ENCODE peak calls at places on chromosomes 12 and 14, in five cellular contexts. One of them, this sample, is unnamed.

GRCh38 chr12:84911331-84912190 is 1.0 kb downstream of the SLC6A15 start:
- DNase-seq in endodermal cell: peak; percentile 98
- DNase-seq in mammary epithelial cell: peak; percentile 87
- DNase-seq in spleen: no peak
- DNase-seq in CD8-positive, alpha-beta memory T cell: no peak
- DNase-seq in this sample: no peak

GRCh38 chr12:59173696-59174095 is 253.4 kb upstream of the LRIG3 start:
- DNase-seq in endodermal cell: no peak
- DNase-seq in mammary epithelial cell: no peak
- DNase-seq in spleen: no peak
- DNase-seq in CD8-positive, alpha-beta memory T cell: no peak
- DNase-seq in this sample: no peak

GRCh38 chr12:70393787-70394519 is 27.9 kb downstream of the KCNMB4 start:
- DNase-seq in endodermal cell: no peak
- DNase-seq in mammary epithelial cell: peak; percentile 41
- DNase-seq in spleen: no peak
- DNase-seq in CD8-positive, alpha-beta memory T cell: no peak
- DNase-seq in this sample: no peak

GRCh38 chr12:8057839-8058238 is 8.3 kb downstream of the C3AR1 start:
- DNase-seq in endodermal cell: no peak
- DNase-seq in mammary epithelial cell: peak; percentile 88
- DNase-seq in spleen: no peak
- DNase-seq in CD8-positive, alpha-beta memory T cell: no peak
- DNase-seq in this sample: no peak

GRCh38 chr14:72636094-72636493 is 257.8 kb downstream of the DPF3 start:
- DNase-seq in endodermal cell: no peak
- DNase-seq in mammary epithelial cell: no peak
- DNase-seq in spleen: no peak
- DNase-seq in CD8-positive, alpha-beta memory T cell: no peak
- DNase-seq in this sample: no peak

GRCh38 chr14:25298238-25298637 is 248.3 kb upstream of the STXBP6 start:
- DNase-seq in endodermal cell: no peak
- DNase-seq in mammary epithelial cell: no peak
- DNase-seq in spleen: no peak
- DNase-seq in CD8-positive, alpha-beta memory T cell: no peak
- DNase-seq in this sample: no peak

GRCh38 chr14:38887696-38888095 is 215.3 kb downstream of the SEC23A start:
- DNase-seq in endodermal cell: no peak
- DNase-seq in mammary epithelial cell: no peak
- DNase-seq in spleen: no peak
- DNase-seq in CD8-positive, alpha-beta memory T cell: no peak
- DNase-seq in this sample: no peak

GRCh38 chr12:53750812-53751335 is 905 bp downstream of the CISTR start:
- DNase-seq in endodermal cell: peak; percentile 83
- DNase-seq in mammary epithelial cell: no peak
- DNase-seq in spleen: peak; percentile 82
- DNase-seq in CD8-positive, alpha-beta memory T cell: no peak
- DNase-seq in this sample: no peak

GRCh38 chr12:12398026-12398859 is 41.4 kb downstream of the BORCS5 start:
- DNase-seq in endodermal cell: no peak
- DNase-seq in mammary epithelial cell: peak; percentile 90
- DNase-seq in spleen: no peak
- DNase-seq in CD8-positive, alpha-beta memory T cell: no peak
- DNase-seq in this sample: peak; percentile 88

GRCh38 chr14:74190910-74191575 is 48.2 kb upstream of the VSX2 start:
- DNase-seq in endodermal cell: no peak
- DNase-seq in mammary epithelial cell: no peak
- DNase-seq in spleen: no peak
- DNase-seq in CD8-positive, alpha-beta memory T cell: no peak
- DNase-seq in this sample: no peak

GRCh38 chr14:22545842-22546721 is 42.9 kb downstream of the DAD1 start:
- DNase-seq in endodermal cell: peak; percentile 63
- DNase-seq in mammary epithelial cell: no peak
- DNase-seq in spleen: no peak
- DNase-seq in CD8-positive, alpha-beta memory T cell: peak; percentile 60
- DNase-seq in this sample: no peak

GRCh38 chr12:52984136-52984535 is 22.1 kb upstream of the EIF4B start:
- DNase-seq in endodermal cell: no peak
- DNase-seq in mammary epithelial cell: no peak
- DNase-seq in spleen: no peak
- DNase-seq in CD8-positive, alpha-beta memory T cell: no peak
- DNase-seq in this sample: no peak

GRCh38 chr12:116373610-116374606 is 96.4 kb upstream of the MED13L start:
- DNase-seq in endodermal cell: peak; percentile 65
- DNase-seq in mammary epithelial cell: no peak
- DNase-seq in spleen: peak; percentile 63
- DNase-seq in CD8-positive, alpha-beta memory T cell: no peak
- DNase-seq in this sample: no peak

GRCh38 chr14:55802986-55803431 is 223.0 kb downstream of the KTN1 start:
- DNase-seq in endodermal cell: no peak
- DNase-seq in mammary epithelial cell: peak; percentile 83
- DNase-seq in spleen: no peak
- DNase-seq in CD8-positive, alpha-beta memory T cell: no peak
- DNase-seq in this sample: peak; percentile 85

GRCh38 chr12:117395766-117396165 is 34.3 kb upstream of the NOS1 start:
- DNase-seq in endodermal cell: no peak
- DNase-seq in mammary epithelial cell: no peak
- DNase-seq in spleen: no peak
- DNase-seq in CD8-positive, alpha-beta memory T cell: no peak
- DNase-seq in this sample: no peak

GRCh38 chr14:49303952-49304516 is 282.1 kb downstream of the RPS29 start:
- DNase-seq in endodermal cell: peak; percentile 89
- DNase-seq in mammary epithelial cell: peak; percentile 4
- DNase-seq in spleen: no peak
- DNase-seq in CD8-positive, alpha-beta memory T cell: no peak
- DNase-seq in this sample: no peak

GRCh38 chr12:3202734-3203446 is 125.7 kb downstream of the TSPAN9 start:
- DNase-seq in endodermal cell: peak; percentile 96
- DNase-seq in mammary epithelial cell: peak; percentile 23
- DNase-seq in spleen: no peak
- DNase-seq in CD8-positive, alpha-beta memory T cell: peak; percentile 55
- DNase-seq in this sample: no peak

GRCh38 chr12:44835641-44836379 is 40.3 kb downstream of the NELL2 start:
- DNase-seq in endodermal cell: no peak
- DNase-seq in mammary epithelial cell: peak; percentile 56
- DNase-seq in spleen: no peak
- DNase-seq in CD8-positive, alpha-beta memory T cell: no peak
- DNase-seq in this sample: peak; percentile 53

GRCh38 chr12:110165540-110166159 is 41.5 kb downstream of the IFT81 start:
- DNase-seq in endodermal cell: peak; percentile 59
- DNase-seq in mammary epithelial cell: no peak
- DNase-seq in spleen: no peak
- DNase-seq in CD8-positive, alpha-beta memory T cell: no peak
- DNase-seq in this sample: no peak

GRCh38 chr12:11885261-11886038 is 185.3 kb upstream of the BCL2L14 start:
- DNase-seq in endodermal cell: no peak
- DNase-seq in mammary epithelial cell: peak; percentile 96
- DNase-seq in spleen: no peak
- DNase-seq in CD8-positive, alpha-beta memory T cell: no peak
- DNase-seq in this sample: peak; percentile 60

DNA sequence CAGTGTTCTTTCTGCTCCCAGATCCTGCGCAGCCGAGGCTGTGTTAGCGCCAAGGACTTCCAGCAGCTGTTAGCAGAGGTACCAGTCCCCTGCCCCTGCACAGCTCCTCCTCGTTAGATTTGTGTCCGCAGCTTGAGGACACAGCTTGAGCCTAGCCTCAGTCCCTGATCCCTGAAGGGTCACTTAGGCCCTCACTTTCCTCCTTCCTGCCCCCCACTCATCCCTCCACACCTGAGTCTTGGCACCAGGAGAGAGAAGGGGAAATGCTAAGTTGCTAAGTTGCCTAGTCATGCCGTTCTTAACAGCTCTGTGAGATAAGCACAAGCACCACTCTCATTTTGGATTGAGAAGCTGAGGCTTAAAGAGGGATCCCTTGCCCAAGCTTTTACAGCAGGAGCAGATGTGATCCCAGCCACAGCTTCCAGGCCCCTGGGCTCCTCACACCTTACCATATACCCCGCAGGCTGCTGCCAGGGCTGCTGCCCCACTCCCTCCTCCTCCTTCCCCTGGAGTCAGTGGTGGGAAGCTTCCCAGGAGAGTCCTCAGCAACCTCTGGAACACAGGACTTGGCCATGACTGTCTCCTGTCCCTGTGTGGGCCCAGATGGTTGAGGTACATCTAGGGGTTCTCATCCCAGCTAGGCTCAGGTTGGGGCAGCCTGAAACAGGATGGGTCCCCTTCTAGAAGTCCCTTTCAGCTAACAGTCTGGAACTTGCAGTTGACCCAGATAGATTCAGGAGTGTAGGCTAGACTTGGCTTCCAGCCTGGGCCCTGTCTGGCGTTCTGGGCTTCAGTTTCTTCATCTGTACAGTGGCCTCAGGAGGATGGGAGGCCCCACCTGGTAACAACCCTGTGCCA is 975 bp downstream of the OGFOD2 start:
- DNase-seq in endodermal cell: peak; percentile 68
- DNase-seq in mammary epithelial cell: no peak
- DNase-seq in spleen: peak; percentile 78
- DNase-seq in CD8-positive, alpha-beta memory T cell: no peak
- DNase-seq in this sample: no peak
- H3K27ac ChIP-seq in endodermal cell: no peak overlapping the region
- H3K27ac ChIP-seq in mammary epithelial cell: peak overlapping the region; percentile 83
- H3K27ac ChIP-seq in spleen: peak overlapping the region; percentile 100
- H3K27ac ChIP-seq in CD8-positive, alpha-beta memory T cell: peak overlapping the region; percentile 98
- H3K27ac ChIP-seq in this sample: peak overlapping the region; percentile 90

DNA sequence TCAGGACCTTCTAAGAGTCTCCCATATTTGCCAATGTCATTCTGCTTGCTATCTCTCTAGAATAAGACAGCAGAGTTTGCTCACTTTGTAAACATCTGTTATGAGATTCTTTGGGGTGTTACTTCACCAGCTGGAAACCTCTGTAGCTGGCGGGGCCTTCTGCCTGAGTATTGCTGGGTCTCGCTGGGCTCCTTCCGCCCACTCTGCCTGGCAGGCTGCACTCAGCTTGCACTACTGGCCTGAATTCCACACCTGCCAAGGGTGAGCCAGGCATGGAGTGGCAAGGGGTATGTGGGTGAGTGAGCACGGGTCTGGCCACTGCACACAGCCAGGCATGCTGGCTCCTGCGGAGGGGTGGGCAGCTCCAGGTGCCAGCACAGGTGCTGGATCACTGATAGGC is 267.3 kb upstream of the PDE3A start:
- DNase-seq in endodermal cell: peak; percentile 48
- DNase-seq in mammary epithelial cell: no peak
- DNase-seq in spleen: no peak
- DNase-seq in CD8-positive, alpha-beta memory T cell: no peak
- DNase-seq in this sample: no peak
- H3K27ac ChIP-seq in endodermal cell: no peak overlapping the region
- H3K27ac ChIP-seq in mammary epithelial cell: no peak overlapping the region
- H3K27ac ChIP-seq in spleen: no peak overlapping the region
- H3K27ac ChIP-seq in CD8-positive, alpha-beta memory T cell: no peak overlapping the region
- H3K27ac ChIP-seq in this sample: no peak overlapping the region

GRCh38 chr12:82687020-82687951 is 580 bp downstream of the TMTC2 start:
- DNase-seq in endodermal cell: peak; percentile 92
- DNase-seq in mammary epithelial cell: peak; percentile 71
- DNase-seq in spleen: peak; percentile 87
- DNase-seq in CD8-positive, alpha-beta memory T cell: peak; percentile 70
- DNase-seq in this sample: no peak

GRCh38 chr12:82688035-82688501 is 1.4 kb downstream of the TMTC2 start:
- DNase-seq in endodermal cell: no peak
- DNase-seq in mammary epithelial cell: peak; percentile 15
- DNase-seq in spleen: no peak
- DNase-seq in CD8-positive, alpha-beta memory T cell: no peak
- DNase-seq in this sample: no peak

GRCh38 chr12:82685721-82686222 is 934 bp upstream of the TMTC2 start:
- DNase-seq in endodermal cell: peak; percentile 99
- DNase-seq in mammary epithelial cell: peak; percentile 87
- DNase-seq in spleen: peak; percentile 98
- DNase-seq in CD8-positive, alpha-beta memory T cell: peak; percentile 92
- DNase-seq in this sample: peak; percentile 88

GRCh38 chr12:82688619-82689018 is 1.9 kb downstream of the TMTC2 start:
- DNase-seq in endodermal cell: no peak
- DNase-seq in mammary epithelial cell: no peak
- DNase-seq in spleen: no peak
- DNase-seq in CD8-positive, alpha-beta memory T cell: no peak
- DNase-seq in this sample: no peak

DNA sequence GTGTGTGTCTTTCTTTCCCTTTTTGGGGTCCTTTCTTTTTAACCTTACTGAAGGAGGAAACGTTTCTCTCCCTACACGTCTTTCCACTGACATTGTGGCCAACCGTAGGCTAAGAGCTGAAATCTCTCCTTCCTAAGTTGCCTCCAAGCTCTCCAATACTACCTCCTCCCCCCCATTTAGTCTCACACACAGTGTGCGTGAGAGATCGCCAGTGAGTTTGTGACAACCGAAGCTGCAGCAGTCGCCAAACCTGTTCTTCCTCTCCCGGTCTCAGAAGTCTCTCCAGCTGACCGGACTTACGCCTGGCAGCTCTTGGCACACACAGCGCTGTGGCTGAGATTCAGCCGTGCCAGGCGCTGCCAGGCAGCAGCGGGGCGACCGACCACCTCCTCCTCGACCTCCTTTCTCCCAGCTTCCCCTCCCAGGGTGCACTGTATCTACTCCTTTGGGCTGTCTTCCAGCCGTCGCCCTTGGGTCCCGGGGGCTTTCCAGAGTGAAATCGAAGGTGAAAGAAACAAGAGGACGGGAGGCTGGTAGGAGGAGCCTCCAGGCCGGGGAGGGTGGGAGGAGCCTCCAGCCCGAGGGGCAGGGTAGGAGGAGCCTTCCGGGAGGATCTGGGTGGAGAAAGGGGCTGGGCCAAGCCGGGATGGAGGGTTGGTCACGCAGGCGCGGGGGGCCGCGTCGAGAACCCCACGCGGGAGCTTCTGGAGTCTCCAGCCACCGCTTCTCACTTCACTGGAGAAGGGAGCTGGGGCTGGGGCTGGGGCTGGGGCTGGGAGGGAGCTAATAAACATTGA is at the start of gene TMTC2:
- DNase-seq in endodermal cell: peak; percentile 99
- DNase-seq in mammary epithelial cell: peak; percentile 92
- DNase-seq in spleen: peak; percentile 97
- DNase-seq in CD8-positive, alpha-beta memory T cell: peak; percentile 91
- DNase-seq in this sample: peak; percentile 85
- H3K27ac ChIP-seq in endodermal cell: peak within 1 kb of the TSS; percentile 54
- H3K27ac ChIP-seq in mammary epithelial cell: peak within 1 kb of the TSS; percentile 81
- H3K27ac ChIP-seq in spleen: peak within 1 kb of the TSS; percentile 75
- H3K27ac ChIP-seq in CD8-positive, alpha-beta memory T cell: peak within 1 kb of the TSS; percentile 75
- H3K27ac ChIP-seq in this sample: peak within 1 kb of the TSS; percentile 91

DNA sequence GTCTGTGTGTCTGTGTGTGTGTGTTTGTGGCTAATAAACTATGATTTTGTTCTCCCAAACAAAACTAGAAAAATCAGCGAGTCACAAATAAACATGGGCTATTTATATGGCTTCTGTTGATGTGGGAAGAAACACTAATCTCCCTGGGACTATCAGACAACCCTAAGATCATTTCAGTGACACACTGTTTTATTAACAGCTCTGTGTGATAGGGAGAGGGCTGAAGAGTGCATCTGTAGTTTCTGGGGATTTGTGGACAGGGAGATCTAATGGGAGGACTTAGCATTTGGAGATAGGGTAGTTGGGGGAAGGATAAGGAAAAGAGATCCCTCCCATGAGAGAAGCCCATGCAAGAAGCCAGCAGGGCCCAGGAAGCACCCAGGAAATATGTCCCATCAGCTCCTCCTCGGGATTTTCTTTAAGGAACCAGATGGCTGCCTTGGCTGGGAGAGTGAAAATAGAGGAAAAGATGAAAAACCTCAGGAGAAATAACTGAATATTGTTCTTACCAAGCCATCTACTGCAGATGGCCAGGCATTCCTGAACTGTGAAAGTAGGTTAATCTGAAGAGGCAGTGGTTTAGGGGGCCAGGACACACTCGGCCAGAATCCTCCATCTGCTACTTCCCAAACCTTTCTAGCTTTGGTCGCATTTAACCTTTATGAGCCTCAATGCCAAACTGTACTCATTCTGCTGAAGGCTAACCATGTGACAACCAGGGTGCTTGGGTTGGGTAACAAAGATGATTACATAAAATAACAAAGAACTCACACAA is 253.4 kb downstream of the BTG1 start:
- DNase-seq in endodermal cell: no peak
- DNase-seq in mammary epithelial cell: no peak
- DNase-seq in spleen: no peak
- DNase-seq in CD8-positive, alpha-beta memory T cell: no peak
- DNase-seq in this sample: no peak
- H3K27ac ChIP-seq in endodermal cell: no peak overlapping the region
- H3K27ac ChIP-seq in mammary epithelial cell: no peak overlapping the region
- H3K27ac ChIP-seq in spleen: no peak overlapping the region
- H3K27ac ChIP-seq in CD8-positive, alpha-beta memory T cell: no peak overlapping the region
- H3K27ac ChIP-seq in this sample: no peak overlapping the region

This sample was measured in epithelial cell of prostate.